ENCODE peak calls at places on chromosomes 7 and 10, in ten cellular contexts. E is astrocyte; B is upper lobe of right lung; M is neural crest cell; F is cardiac muscle cell; J is AG04450; Z is caudate nucleus; I is anterior cingulate cortex; V is naive thymus-derived CD8-positive, alpha-beta T cell; W is EL. O is an unnamed sample.

GRCh38 chr10:104819731-104820130 is 178.6 kb downstream of the SORCS3 start:
- DNase-seq in E (no peak), B (no peak), M (no peak), F (no peak), J (no peak), Z (no peak), I (no peak), V (no peak), W (no peak), O (no peak)

GRCh38 chr10:17472481-17473227 is 18.3 kb upstream of the ST8SIA6 start:
- DNase-seq in E (no peak), B (no peak), M (no peak), F (no peak), J (no peak), Z (no peak), I (no peak), V (no peak), W (no peak), O (no peak)

GRCh38 chr10:53836638-53837037 is 964.4 kb downstream of the PCDH15 start:
- DNase-seq in E (no peak), B (no peak), M (no peak), F (no peak), J (no peak), Z (no peak), I (no peak), V (no peak), W (no peak), O (no peak)

GRCh38 chr7:92391071-92391470 is 56.2 kb upstream of the GATAD1 start:
- DNase-seq in E (no peak), B (no peak), M (no peak), F (peak), J (no peak), Z (no peak), I (no peak), V (no peak), W (no peak), O (no peak)

GRCh38 chr7:47088329-47089067 is 493.4 kb downstream of the TNS3 start:
- DNase-seq in E (peak), B (peak), M (peak), F (peak), J (no peak), Z (peak), I (peak), V (no peak), W (peak), O (peak)

GRCh38 chr10:47195274-47195885 is 104.6 kb upstream of the GDF10 start:
- DNase-seq in E (no peak), B (no peak), M (no peak), F (no peak), J (no peak), Z (no peak), I (no peak), V (no peak), W (no peak), O (no peak)

GRCh38 chr10:44473146-44473545 is 88.2 kb upstream of the CXCL12 start:
- DNase-seq in E (no peak), B (no peak), M (no peak), F (no peak), J (no peak), Z (no peak), I (no peak), V (no peak), W (peak), O (no peak)

GRCh38 chr7:111199643-111200042 is 108.7 kb downstream of the LRRN3 start:
- DNase-seq in E (peak), B (no peak), M (no peak), F (no peak), J (no peak), Z (no peak), I (no peak), V (no peak), W (no peak), O (no peak)